ENCODE peak calls at places on chromosomes 12 and 14, in nine cellular contexts. X, V, F, O, M, Y, H, L and E are unnamed samples.

GRCh38 chr12:6089041-6089823 is 35.2 kb downstream of the VWF start:
- DNase-seq in L (peak; percentile 42), V (peak; percentile 48), H (no peak), O (no peak), M (peak; percentile 39), F (peak; percentile 79), Y (no peak), X (peak; percentile 52), E (no peak)

GRCh38 chr12:30110970-30111586 is 327.3 kb upstream of the TMTC1 start:
- DNase-seq in X (peak; percentile 27), H (no peak), V (no peak), F (no peak), M (no peak), L (no peak), Y (no peak), O (peak; percentile 93), E (no peak)

GRCh38 chr12:129776977-129777667 is 126.7 kb downstream of the TMEM132D start:
- DNase-seq in H (no peak), O (no peak), L (no peak), F (peak; percentile 41), V (no peak), M (no peak), X (no peak), Y (no peak), E (no peak)

GRCh38 chr12:57765698-57766463 is 997 bp downstream of the CYP27B1 start:
- DNase-seq in M (no peak), X (no peak), V (no peak), H (no peak), Y (no peak), O (no peak), F (peak; percentile 74), L (no peak), E (no peak)

GRCh38 chr14:38867561-38868150 is 235.4 kb downstream of the SEC23A start:
- DNase-seq in Y (peak; percentile 71), H (peak; percentile 66), L (peak; percentile 52), F (peak; percentile 91), X (peak; percentile 79), O (peak; percentile 90), M (peak; percentile 69), V (peak; percentile 56), E (peak; percentile 55)

GRCh38 chr12:72442217-72442616 is 170.0 kb downstream of the TRHDE start:
- DNase-seq in M (no peak), H (no peak), V (no peak), O (no peak), F (no peak), L (no peak), Y (no peak), X (peak; percentile 47), E (no peak)

GRCh38 chr12:58159941-58160340 is 218.6 kb downstream of the ATP23 start:
- DNase-seq in F (no peak), L (no peak), O (no peak), H (no peak), Y (no peak), X (no peak), V (peak; percentile 68), M (no peak), E (no peak)

GRCh38 chr12:93848453-93849120 is 171.4 kb downstream of the CRADD start:
- DNase-seq in F (no peak), L (no peak), V (no peak), Y (no peak), O (no peak), H (no peak), M (no peak), X (no peak), E (no peak)

GRCh38 chr14:49621114-49621881 is 699 bp downstream of the MGAT2 start:
- DNase-seq in H (peak; percentile 91), X (peak; percentile 28), Y (peak; percentile 70), F (peak; percentile 88), V (peak; percentile 41), M (peak; percentile 85), O (peak; percentile 83), L (peak; percentile 37), E (no peak)

GRCh38 chr12:92242917-92243316 is 97.3 kb upstream of the BTG1 start:
- DNase-seq in L (no peak), O (peak; percentile 36), Y (no peak), M (no peak), X (peak; percentile 59), V (no peak), H (no peak), F (no peak), E (no peak)

GRCh38 chr12:50924439-50925341 is 27.7 kb upstream of the HIGD1C start:
- DNase-seq in H (peak; percentile 83), V (peak; percentile 96), O (peak; percentile 92), F (peak; percentile 76), L (peak; percentile 90), X (peak; percentile 86), M (peak; percentile 95), Y (peak; percentile 93), E (peak; percentile 41)

GRCh38 chr14:74609721-74610120 is 2.3 kb downstream of the LTBP2 start:
- DNase-seq in Y (no peak), X (peak; percentile 51), M (no peak), V (no peak), L (no peak), H (no peak), F (no peak), O (no peak), E (no peak)

GRCh38 chr12:131536337-131536736 is 174.6 kb upstream of the SFSWAP start:
- DNase-seq in M (no peak), H (no peak), V (no peak), Y (no peak), O (no peak), X (no peak), F (no peak), L (no peak), E (peak; percentile 5)

GRCh38 chr14:89165189-89165809 is 251.7 kb downstream of the FOXN3 start:
- DNase-seq in M (no peak), V (peak; percentile 63), Y (no peak), X (no peak), H (no peak), O (no peak), F (no peak), L (no peak), E (no peak)

GRCh38 chr14:98964171-98964570 is 307.8 kb downstream of the BCL11B start:
- DNase-seq in M (no peak), F (no peak), H (no peak), V (no peak), L (no peak), O (no peak), Y (no peak), X (no peak), E (peak; percentile 24)
- H3K4me1 ChIP-seq in M (peaks cover 31% of the 10 kb centered on the region), F (no peaks in the 10 kb centered on the region), H (no peaks in the 10 kb centered on the region), V (no peaks in the 10 kb centered on the region), L (no peaks in the 10 kb centered on the region), O (no peaks in the 10 kb centered on the region), Y (no peaks in the 10 kb centered on the region), X (no peaks in the 10 kb centered on the region), E (peaks cover 47% of the 10 kb centered on the region)

GRCh38 chr14:20350280-20350679 is 6.8 kb downstream of the PARP2 start:
- DNase-seq in M (no peak), H (no peak), L (no peak), V (no peak), Y (no peak), X (peak; percentile 20), F (no peak), O (no peak), E (no peak)

GRCh38 chr14:20345366-20345765 is 1.9 kb downstream of the PARP2 start:
- DNase-seq in O (no peak), L (no peak), M (no peak), V (no peak), H (no peak), X (no peak), Y (no peak), F (no peak), E (no peak)

GRCh38 chr14:20347747-20348146 is 4.3 kb downstream of the PARP2 start:
- DNase-seq in V (no peak), O (no peak), X (no peak), H (no peak), F (no peak), M (no peak), L (no peak), Y (no peak), E (no peak)

GRCh38 chr14:20346713-20347112 is 3.3 kb downstream of the PARP2 start:
- DNase-seq in O (no peak), V (no peak), F (no peak), H (no peak), L (no peak), Y (no peak), M (no peak), X (no peak), E (no peak)

DNA sequence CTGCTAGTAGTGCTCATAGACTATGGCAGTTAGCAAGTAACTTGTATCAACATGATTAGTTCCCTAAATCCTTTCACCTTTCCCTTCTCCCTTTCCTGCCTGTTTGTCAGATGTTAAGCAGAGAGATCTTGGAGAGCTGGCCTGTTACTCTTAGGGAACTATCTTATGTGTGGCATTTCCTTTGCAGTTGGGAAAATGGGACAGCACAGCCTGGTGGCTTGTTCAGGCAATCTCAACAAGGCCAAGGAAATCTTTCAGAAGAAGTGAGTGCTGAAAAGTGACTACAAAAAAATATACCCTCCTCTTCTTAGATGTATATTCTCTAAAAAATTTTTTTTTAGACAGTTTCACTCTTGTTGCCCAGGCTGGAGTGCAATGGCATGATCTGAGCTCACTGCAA is 7.4 kb downstream of the PARP2 start:
- DNase-seq in V (no peak), X (peak; percentile 17), H (no peak), O (no peak), L (no peak), Y (no peak), F (no peak), M (no peak), E (no peak)
- TF ChIP-seq CTCF in V (peak; percentile 14), X (peak; percentile 22), H (no peak), O (peak; percentile 29), L (no peak), Y (no peak), F (peak; percentile 55), M (no peak), E (no peak)

DNA sequence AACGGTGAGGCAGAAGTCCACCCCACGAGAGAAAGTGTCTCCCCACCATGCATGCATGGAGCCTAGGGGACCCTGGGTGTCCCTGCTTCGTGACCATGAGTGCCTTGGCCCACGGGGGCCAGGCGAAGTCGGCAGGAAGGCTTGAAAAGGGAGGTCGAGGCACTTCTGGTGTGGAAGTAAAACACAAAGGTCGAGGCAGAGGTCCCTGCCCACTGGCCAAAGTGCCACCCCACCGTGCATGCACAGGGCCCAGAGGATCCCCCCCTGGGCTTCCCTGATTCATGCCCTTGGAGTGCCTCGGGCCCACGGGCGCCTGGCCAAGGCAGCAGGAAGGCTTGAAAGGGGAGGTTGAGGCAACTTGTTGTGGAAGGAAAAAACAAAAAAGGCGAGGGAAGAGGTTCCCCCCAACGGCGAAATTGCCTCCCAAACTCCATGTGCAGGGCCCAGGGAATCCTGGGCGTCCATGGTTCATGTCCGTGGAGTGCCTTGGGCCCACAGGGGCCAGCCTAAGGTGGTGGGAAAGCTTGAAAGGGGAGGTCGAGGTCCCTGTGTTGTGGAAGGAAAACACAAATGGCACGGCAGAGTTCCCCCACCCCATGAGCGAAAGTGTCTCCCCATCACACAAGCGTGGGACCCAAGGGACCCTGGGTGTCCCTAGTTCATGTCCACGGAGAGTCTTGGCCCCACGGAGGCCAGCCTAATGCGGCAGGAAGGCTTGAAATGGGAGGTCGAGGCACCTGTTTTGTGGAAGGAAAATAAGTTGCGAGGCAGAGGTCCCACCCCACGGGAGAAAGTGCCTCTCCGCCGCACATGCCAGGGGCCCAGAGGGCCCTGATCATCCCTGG is 372.1 kb downstream of the ALG10 start:
- DNase-seq in V (no peak), H (peak; percentile 47), M (peak; percentile 46), Y (no peak), L (peak; percentile 7), O (no peak), F (peak; percentile 15), X (no peak), E (peak; percentile 15)
- H3K9me3 ChIP-seq in V (no peaks in the 10 kb centered on the region), H (peaks cover 8% of the 10 kb centered on the region), M (peaks cover 35% of the 10 kb centered on the region), Y (peaks cover 94% of the 10 kb centered on the region), L (peaks cover 97% of the 10 kb centered on the region), O (peaks cover 23% of the 10 kb centered on the region), F (peaks cover 21% of the 10 kb centered on the region), X (peaks cover 61% of the 10 kb centered on the region), E (no peaks in the 10 kb centered on the region)

GRCh38 chr12:114668151-114668891 is 15.7 kb downstream of the TBX3 start:
- DNase-seq in L (peak; percentile 84), X (peak; percentile 84), M (peak; percentile 81), H (peak; percentile 84), O (peak; percentile 62), Y (peak; percentile 66), V (peak; percentile 47), F (peak; percentile 97), E (no peak)
- H3K4me1 ChIP-seq in L (peaks cover 2% of the 10 kb centered on the region), X (peaks cover 4% of the 10 kb centered on the region), M (peaks cover 35% of the 10 kb centered on the region), H (peaks cover 9% of the 10 kb centered on the region), O (no peaks in the 10 kb centered on the region), Y (no peaks in the 10 kb centered on the region), V (no peaks in the 10 kb centered on the region), F (peaks cover 12% of the 10 kb centered on the region), E (no peaks in the 10 kb centered on the region)